ENCODE peak calls at places on chromosomes 13 and 19, in six cellular contexts. One of them, this sample, is unnamed.

GRCh38 chr19:42079276-42079669 is 3.3 kb downstream of the ZNF574 start:
- DNase-seq in activated T-cell treated with anti-CD3 and anti-CD28 coated beads, Interleukin-2, amount 50 U/mL, for 72 hours: no peak
- DNase-seq in body of pancreas: no peak
- DNase-seq in activated CD8-positive, alpha-beta T cell treated with anti-CD3 and anti-CD28 coated beads for 36 hours: no peak
- DNase-seq in fibroblast of mammary gland: no peak
- DNase-seq in LHCN-M2: no peak
- DNase-seq in this sample: no peak

GRCh38 chr19:13849991-13850909 is 26.7 kb upstream of the NANOS3 start:
- DNase-seq in LHCN-M2: peak
- DNase-seq in activated CD8-positive, alpha-beta T cell treated with anti-CD3 and anti-CD28 coated beads for 36 hours: peak
- DNase-seq in body of pancreas: peak
- DNase-seq in activated T-cell treated with anti-CD3 and anti-CD28 coated beads, Interleukin-2, amount 50 U/mL, for 72 hours: peak
- DNase-seq in fibroblast of mammary gland: peak
- DNase-seq in this sample: peak

GRCh38 chr13:93477238-93477637 is 250.6 kb downstream of the GPC6 start:
- DNase-seq in fibroblast of mammary gland: no peak
- DNase-seq in LHCN-M2: no peak
- DNase-seq in activated T-cell treated with anti-CD3 and anti-CD28 coated beads, Interleukin-2, amount 50 U/mL, for 72 hours: no peak
- DNase-seq in activated CD8-positive, alpha-beta T cell treated with anti-CD3 and anti-CD28 coated beads for 36 hours: no peak
- DNase-seq in body of pancreas: no peak
- DNase-seq in this sample: no peak

GRCh38 chr13:99464441-99464949 is 36.8 kb upstream of the TM9SF2 start:
- DNase-seq in activated T-cell treated with anti-CD3 and anti-CD28 coated beads, Interleukin-2, amount 50 U/mL, for 72 hours: no peak
- DNase-seq in fibroblast of mammary gland: peak
- DNase-seq in LHCN-M2: no peak
- DNase-seq in activated CD8-positive, alpha-beta T cell treated with anti-CD3 and anti-CD28 coated beads for 36 hours: no peak
- DNase-seq in body of pancreas: no peak
- DNase-seq in this sample: no peak

GRCh38 chr19:17184381-17184841 is 30.7 kb upstream of the USE1 start:
- DNase-seq in fibroblast of mammary gland: no peak
- DNase-seq in LHCN-M2: no peak
- DNase-seq in body of pancreas: no peak
- DNase-seq in activated T-cell treated with anti-CD3 and anti-CD28 coated beads, Interleukin-2, amount 50 U/mL, for 72 hours: peak
- DNase-seq in activated CD8-positive, alpha-beta T cell treated with anti-CD3 and anti-CD28 coated beads for 36 hours: peak
- DNase-seq in this sample: peak

GRCh38 chr13:32940601-32941000 is 75.6 kb upstream of the KL start:
- DNase-seq in fibroblast of mammary gland: peak
- DNase-seq in body of pancreas: peak
- DNase-seq in activated T-cell treated with anti-CD3 and anti-CD28 coated beads, Interleukin-2, amount 50 U/mL, for 72 hours: no peak
- DNase-seq in LHCN-M2: peak
- DNase-seq in activated CD8-positive, alpha-beta T cell treated with anti-CD3 and anti-CD28 coated beads for 36 hours: no peak
- DNase-seq in this sample: no peak

GRCh38 chr19:7550987-7551761 is 15.7 kb downstream of the PNPLA6 start:
- DNase-seq in activated T-cell treated with anti-CD3 and anti-CD28 coated beads, Interleukin-2, amount 50 U/mL, for 72 hours: no peak
- DNase-seq in LHCN-M2: peak
- DNase-seq in body of pancreas: peak
- DNase-seq in fibroblast of mammary gland: peak
- DNase-seq in activated CD8-positive, alpha-beta T cell treated with anti-CD3 and anti-CD28 coated beads for 36 hours: peak
- DNase-seq in this sample: peak

GRCh38 chr13:43573361-43573740 is 213.4 kb downstream of the ENOX1 start:
- DNase-seq in activated T-cell treated with anti-CD3 and anti-CD28 coated beads, Interleukin-2, amount 50 U/mL, for 72 hours: no peak
- DNase-seq in body of pancreas: no peak
- DNase-seq in fibroblast of mammary gland: no peak
- DNase-seq in activated CD8-positive, alpha-beta T cell treated with anti-CD3 and anti-CD28 coated beads for 36 hours: no peak
- DNase-seq in LHCN-M2: peak
- DNase-seq in this sample: no peak

GRCh38 chr13:58343081-58343480 is 711.5 kb downstream of the PCDH17 start:
- DNase-seq in fibroblast of mammary gland: no peak
- DNase-seq in body of pancreas: no peak
- DNase-seq in activated CD8-positive, alpha-beta T cell treated with anti-CD3 and anti-CD28 coated beads for 36 hours: no peak
- DNase-seq in LHCN-M2: no peak
- DNase-seq in activated T-cell treated with anti-CD3 and anti-CD28 coated beads, Interleukin-2, amount 50 U/mL, for 72 hours: no peak
- DNase-seq in this sample: no peak

GRCh38 chr19:48844472-48844871 is 8.2 kb upstream of the HSD17B14 start:
- DNase-seq in activated T-cell treated with anti-CD3 and anti-CD28 coated beads, Interleukin-2, amount 50 U/mL, for 72 hours: no peak
- DNase-seq in activated CD8-positive, alpha-beta T cell treated with anti-CD3 and anti-CD28 coated beads for 36 hours: no peak
- DNase-seq in fibroblast of mammary gland: peak
- DNase-seq in LHCN-M2: peak
- DNase-seq in body of pancreas: no peak
- DNase-seq in this sample: no peak

GRCh38 chr19:34806976-34807860 is 34.2 kb upstream of the ZNF599 start:
- DNase-seq in activated T-cell treated with anti-CD3 and anti-CD28 coated beads, Interleukin-2, amount 50 U/mL, for 72 hours: no peak
- DNase-seq in fibroblast of mammary gland: no peak
- DNase-seq in body of pancreas: no peak
- DNase-seq in LHCN-M2: no peak
- DNase-seq in activated CD8-positive, alpha-beta T cell treated with anti-CD3 and anti-CD28 coated beads for 36 hours: no peak
- DNase-seq in this sample: no peak

GRCh38 chr13:63554157-63554556 is 2138.5 kb upstream of the PCDH20 start:
- DNase-seq in LHCN-M2: no peak
- DNase-seq in fibroblast of mammary gland: no peak
- DNase-seq in body of pancreas: no peak
- DNase-seq in activated T-cell treated with anti-CD3 and anti-CD28 coated beads, Interleukin-2, amount 50 U/mL, for 72 hours: no peak
- DNase-seq in activated CD8-positive, alpha-beta T cell treated with anti-CD3 and anti-CD28 coated beads for 36 hours: no peak
- DNase-seq in this sample: no peak

GRCh38 chr19:50552540-50552939 is 15.7 kb downstream of the LRRC4B start:
- DNase-seq in LHCN-M2: no peak
- DNase-seq in body of pancreas: no peak
- DNase-seq in activated CD8-positive, alpha-beta T cell treated with anti-CD3 and anti-CD28 coated beads for 36 hours: no peak
- DNase-seq in fibroblast of mammary gland: no peak
- DNase-seq in activated T-cell treated with anti-CD3 and anti-CD28 coated beads, Interleukin-2, amount 50 U/mL, for 72 hours: no peak
- DNase-seq in this sample: no peak

GRCh38 chr13:86608739-86609138 is 809.5 kb upstream of the SLITRK6 start:
- DNase-seq in activated CD8-positive, alpha-beta T cell treated with anti-CD3 and anti-CD28 coated beads for 36 hours: no peak
- DNase-seq in fibroblast of mammary gland: no peak
- DNase-seq in body of pancreas: no peak
- DNase-seq in LHCN-M2: no peak
- DNase-seq in activated T-cell treated with anti-CD3 and anti-CD28 coated beads, Interleukin-2, amount 50 U/mL, for 72 hours: no peak
- DNase-seq in this sample: no peak

GRCh38 chr13:106367361-106367781 is 168.1 kb downstream of the EFNB2 start:
- DNase-seq in activated T-cell treated with anti-CD3 and anti-CD28 coated beads, Interleukin-2, amount 50 U/mL, for 72 hours: no peak
- DNase-seq in activated CD8-positive, alpha-beta T cell treated with anti-CD3 and anti-CD28 coated beads for 36 hours: no peak
- DNase-seq in fibroblast of mammary gland: no peak
- DNase-seq in LHCN-M2: no peak
- DNase-seq in body of pancreas: no peak
- DNase-seq in this sample: no peak

GRCh38 chr19:17920527-17920926 is 12.3 kb upstream of the CCDC124 start:
- DNase-seq in LHCN-M2: no peak
- DNase-seq in activated T-cell treated with anti-CD3 and anti-CD28 coated beads, Interleukin-2, amount 50 U/mL, for 72 hours: no peak
- DNase-seq in body of pancreas: no peak
- DNase-seq in activated CD8-positive, alpha-beta T cell treated with anti-CD3 and anti-CD28 coated beads for 36 hours: no peak
- DNase-seq in fibroblast of mammary gland: no peak
- DNase-seq in this sample: no peak

GRCh38 chr13:25167775-25168174 is 4.3 kb downstream of the AMER2 start:
- DNase-seq in fibroblast of mammary gland: no peak
- DNase-seq in LHCN-M2: no peak
- DNase-seq in body of pancreas: no peak
- DNase-seq in activated T-cell treated with anti-CD3 and anti-CD28 coated beads, Interleukin-2, amount 50 U/mL, for 72 hours: no peak
- DNase-seq in activated CD8-positive, alpha-beta T cell treated with anti-CD3 and anti-CD28 coated beads for 36 hours: no peak
- DNase-seq in this sample: no peak

GRCh38 chr13:81442904-81443303 is 1102.0 kb upstream of the SPRY2 start:
- DNase-seq in fibroblast of mammary gland: no peak
- DNase-seq in activated CD8-positive, alpha-beta T cell treated with anti-CD3 and anti-CD28 coated beads for 36 hours: no peak
- DNase-seq in LHCN-M2: no peak
- DNase-seq in body of pancreas: no peak
- DNase-seq in activated T-cell treated with anti-CD3 and anti-CD28 coated beads, Interleukin-2, amount 50 U/mL, for 72 hours: no peak
- DNase-seq in this sample: no peak

GRCh38 chr19:5147971-5148793 is 179.3 kb downstream of the KDM4B start:
- DNase-seq in LHCN-M2: no peak
- DNase-seq in activated CD8-positive, alpha-beta T cell treated with anti-CD3 and anti-CD28 coated beads for 36 hours: no peak
- DNase-seq in activated T-cell treated with anti-CD3 and anti-CD28 coated beads, Interleukin-2, amount 50 U/mL, for 72 hours: no peak
- DNase-seq in fibroblast of mammary gland: peak
- DNase-seq in body of pancreas: peak
- DNase-seq in this sample: no peak